ENCODE peak calls at places on chromosome 15, in six cellular contexts. T is cardiac muscle cell; K is T-helper 1 cell; J is ecto neural progenitor cell; Y is stimulated activated CD8-positive, alpha-beta memory T cell treated with anti-CD3 and anti-CD28 coated beads, Interleukin-7, amount 100 ng/mL, for 1 hour; W is mucosa of gallbladder. F is an unnamed sample.
A peak's percentile ranks its signal among the peaks of the same experiment; 100 is the strongest.

GRCh38 chr15:68303560-68304436 is 26.3 kb downstream of the FEM1B start:
- DNase-seq in K (no peak), T (no peak), W (peak; percentile 8), J (no peak), Y (no peak), F (no peak)

GRCh38 chr15:67833504-67834248 is 6.2 kb downstream of the RNU6-1 start:
- DNase-seq in T (peak; percentile 47), W (no peak), J (peak; percentile 84), K (no peak), Y (no peak), F (no peak)

GRCh38 chr15:100115711-100116090 is 226.1 kb downstream of the ADAMTS17 start:
- DNase-seq in J (no peak), T (peak; percentile 80), K (no peak), Y (no peak), W (no peak), F (no peak)

GRCh38 chr15:71437919-71438318 is 322.6 kb downstream of the THSD4 start:
- DNase-seq in T (no peak), Y (no peak), K (no peak), W (no peak), J (no peak), F (no peak)

GRCh38 chr15:41967506-41968206 is 4.7 kb downstream of the EHD4 start:
- DNase-seq in J (peak; percentile 41), W (peak; percentile 27), Y (no peak), T (peak; percentile 70), K (no peak), F (no peak)

GRCh38 chr15:96053039-96054021 is 277.2 kb upstream of the NR2F2 start:
- DNase-seq in K (no peak), T (peak; percentile 47), Y (no peak), W (peak; percentile 47), J (peak; percentile 83), F (no peak)

GRCh38 chr15:70096215-70096974 is 1.3 kb downstream of the TLE3 start:
- DNase-seq in J (peak; percentile 88), K (peak; percentile 43), T (peak; percentile 50), W (peak; percentile 35), Y (peak; percentile 10), F (peak; percentile 45)

GRCh38 chr15:75154461-75155062 is 47.1 kb upstream of the C15orf39 start:
- DNase-seq in Y (no peak), J (no peak), W (no peak), T (no peak), K (no peak), F (no peak)

GRCh38 chr15:29337156-29337959 is 67.7 kb upstream of the NSMCE3 start:
- DNase-seq in K (no peak), Y (no peak), T (peak; percentile 81), J (no peak), W (no peak), F (no peak)

GRCh38 chr15:38080651-38081271 is 146.3 kb downstream of the TMCO5A start:
- DNase-seq in T (peak; percentile 49), Y (no peak), K (no peak), J (no peak), W (no peak), F (no peak)

GRCh38 chr15:42918047-42918446 is 2.5 kb downstream of the TTBK2 start:
- DNase-seq in Y (no peak), T (no peak), K (no peak), J (no peak), W (no peak), F (no peak)

GRCh38 chr15:42062284-42062806 is 32.0 kb downstream of the PLA2G4D start:
- DNase-seq in K (no peak), W (no peak), T (no peak), Y (no peak), J (no peak), F (no peak)

GRCh38 chr15:69275104-69275670 is 23.5 kb upstream of the PAQR5 start:
- DNase-seq in J (no peak), W (no peak), K (no peak), Y (no peak), T (peak; percentile 85), F (no peak)

GRCh38 chr15:66912001-66912400 is 153.4 kb upstream of the SMAD3 start:
- DNase-seq in Y (no peak), J (peak; percentile 14), K (no peak), T (no peak), W (peak; percentile 26), F (peak; percentile 22)

GRCh38 chr15:67033012-67033411 is 32.4 kb upstream of the SMAD3 start:
- DNase-seq in W (no peak), Y (no peak), J (no peak), T (no peak), K (peak; percentile 25), F (peak; percentile 19)